ENCODE peak calls at places on chromosomes 1 and 21, in ten cellular contexts. M is colonic mucosa, G is MCF 10A, L is lower leg skin, K is NCI-H526 treated with DMSO at 0.1 percent for 48 hours, T is EH, P is brain microvascular endothelial cell, R is NCI-H2171, Y is type B pancreatic cell, B is ureter. U is an unnamed sample.

GRCh38 chr21:32994305-32994704 is 31.4 kb upstream of the OLIG2 start:
- DNase-seq in M (no peak), G (peak; percentile 40), L (no peak), K (peak; percentile 10), T (peak; percentile 26), P (peak; percentile 11), R (peak; percentile 3), Y (no peak), B (no peak), U (peak; percentile 4)

GRCh38 chr1:23823767-23824166 is 1.5 kb downstream of the HMGCL start:
- DNase-seq in M (no peak), G (no peak), L (no peak), K (no peak), T (no peak), P (no peak), R (no peak), Y (no peak), B (no peak), U (no peak)

GRCh38 chr1:163315773-163316374 is 5.9 kb upstream of the NUF2 start:
- DNase-seq in M (peak; percentile 24), G (peak; percentile 68), L (no peak), K (peak; percentile 64), T (peak; percentile 64), P (peak; percentile 29), R (peak; percentile 16), Y (no peak), B (no peak), U (peak; percentile 62)

GRCh38 chr21:29299906-29300546 is 1.3 kb downstream of the BACH1 start:
- DNase-seq in M (peak; percentile 60), G (peak; percentile 91), L (peak; percentile 64), K (peak; percentile 28), T (peak; percentile 93), P (peak; percentile 82), R (peak; percentile 37), Y (no peak), B (peak; percentile 55), U (peak; percentile 83)

GRCh38 chr1:75796376-75797272 is at the start of gene MSH4:
- DNase-seq in M (no peak), G (no peak), L (no peak), K (no peak), T (peak; percentile 18), P (no peak), R (no peak), Y (no peak), B (no peak), U (no peak)

GRCh38 chr1:183710333-183710732 is 57.2 kb upstream of the APOBEC4 start:
- DNase-seq in M (no peak), G (no peak), L (no peak), K (no peak), T (no peak), P (no peak), R (no peak), Y (no peak), B (no peak), U (no peak)

GRCh38 chr1:12407050-12407961 is 177.5 kb downstream of the VPS13D start:
- DNase-seq in M (peak; percentile 50), G (peak; percentile 64), L (no peak), K (no peak), T (peak; percentile 75), P (peak; percentile 86), R (no peak), Y (no peak), B (peak; percentile 48), U (peak; percentile 22)

GRCh38 chr1:241615043-241615974 is 24.9 kb downstream of the CHML start:
- DNase-seq in M (peak; percentile 49), G (peak; percentile 74), L (no peak), K (no peak), T (no peak), P (no peak), R (no peak), Y (no peak), B (no peak), U (no peak)

GRCh38 chr1:3981261-3981660 is 81.2 kb upstream of the C1orf174 start:
- DNase-seq in M (no peak), G (no peak), L (no peak), K (no peak), T (no peak), P (no peak), R (no peak), Y (no peak), B (no peak), U (no peak)

GRCh38 chr21:35254006-35254751 is 205.1 kb upstream of the RUNX1 start:
- DNase-seq in M (peak; percentile 46), G (peak; percentile 61), L (peak; percentile 47), K (no peak), T (peak; percentile 86), P (peak; percentile 80), R (no peak), Y (no peak), B (no peak), U (no peak)

GRCh38 chr1:36669297-36669696 is 186.6 kb upstream of the CSF3R start:
- DNase-seq in M (no peak), G (no peak), L (no peak), K (no peak), T (no peak), P (no peak), R (no peak), Y (no peak), B (no peak), U (no peak)

GRCh38 chr1:207822124-207822601 is 70.3 kb downstream of the CD46 start:
- DNase-seq in M (no peak), G (no peak), L (no peak), K (peak; percentile 24), T (no peak), P (no peak), R (no peak), Y (no peak), B (peak; percentile 48), U (no peak)

GRCh38 chr1:161069731-161070270 is at the start of gene ARHGAP30:
- DNase-seq in M (peak; percentile 72), G (no peak), L (no peak), K (no peak), T (no peak), P (no peak), R (no peak), Y (no peak), B (peak; percentile 67), U (no peak)

GRCh38 chr1:21623411-21623961 is 45.7 kb downstream of the RAP1GAP start:
- DNase-seq in M (peak; percentile 48), G (no peak), L (no peak), K (no peak), T (no peak), P (no peak), R (peak; percentile 19), Y (no peak), B (peak; percentile 81), U (no peak)

GRCh38 chr21:25369524-25370300 is 237.6 kb downstream of the MRPL39 start:
- DNase-seq in M (no peak), G (peak; percentile 1), L (no peak), K (no peak), T (peak; percentile 66), P (no peak), R (no peak), Y (no peak), B (no peak), U (peak; percentile 4)

GRCh38 chr1:81998165-81998564 is 197.4 kb downstream of the ADGRL2 start:
- DNase-seq in M (no peak), G (no peak), L (no peak), K (no peak), T (no peak), P (peak; percentile 9), R (no peak), Y (no peak), B (no peak), U (no peak)

GRCh38 chr1:198763298-198763714 is 124.5 kb downstream of the PTPRC start:
- DNase-seq in M (no peak), G (peak; percentile 33), L (no peak), K (peak; percentile 28), T (peak; percentile 60), P (no peak), R (no peak), Y (no peak), B (no peak), U (peak; percentile 67)

GRCh38 chr1:178960781-178961180 is 64.9 kb upstream of the FAM20B start:
- DNase-seq in M (no peak), G (no peak), L (no peak), K (no peak), T (no peak), P (no peak), R (no peak), Y (no peak), B (no peak), U (no peak)

GRCh38 chr1:110916669-110917306 is 43.8 kb downstream of the CD53 start:
- DNase-seq in M (no peak), G (peak; percentile 51), L (no peak), K (no peak), T (peak; percentile 52), P (peak; percentile 14), R (no peak), Y (no peak), B (peak; percentile 52), U (peak; percentile 60)

GRCh38 chr1:19811206-19811851 is 3.8 kb downstream of the RNF186 start:
- DNase-seq in M (peak; percentile 72), G (peak; percentile 61), L (no peak), K (no peak), T (peak; percentile 67), P (peak; percentile 11), R (no peak), Y (no peak), B (no peak), U (peak; percentile 70)

GRCh38 chr21:26388731-26389231 is 184.3 kb downstream of the CYYR1 start:
- DNase-seq in M (no peak), G (peak; percentile 47), L (no peak), K (no peak), T (peak; percentile 87), P (peak; percentile 45), R (no peak), Y (no peak), B (no peak), U (peak; percentile 51)

GRCh38 chr1:109529895-109530456 is 9.7 kb upstream of the GPR61 start:
- DNase-seq in M (no peak), G (peak; percentile 42), L (no peak), K (no peak), T (peak; percentile 53), P (no peak), R (peak; percentile 87), Y (no peak), B (no peak), U (no peak)

GRCh38 chr1:23593556-23594148 is 34.4 kb upstream of the ID3 start:
- DNase-seq in M (no peak), G (peak; percentile 96), L (peak; percentile 56), K (no peak), T (no peak), P (no peak), R (peak; percentile 30), Y (no peak), B (no peak), U (no peak)

GRCh38 chr1:229781453-229781852 is 155.4 kb downstream of the URB2 start:
- DNase-seq in M (peak; percentile 33), G (peak; percentile 35), L (peak; percentile 15), K (no peak), T (no peak), P (no peak), R (peak; percentile 63), Y (no peak), B (no peak), U (no peak)

GRCh38 chr21:35226302-35226701 is 177.2 kb upstream of the RUNX1 start:
- DNase-seq in M (no peak), G (peak; percentile 68), L (no peak), K (no peak), T (peak; percentile 83), P (no peak), R (no peak), Y (no peak), B (no peak), U (no peak)

GRCh38 chr21:43341349-43342163 is 85.4 kb downstream of the SIK1 start:
- DNase-seq in M (no peak), G (no peak), L (no peak), K (no peak), T (peak; percentile 7), P (peak; percentile 62), R (no peak), Y (no peak), B (no peak), U (no peak)

GRCh38 chr1:29706936-29707335 is 470.6 kb downstream of the PTPRU start:
- DNase-seq in M (no peak), G (peak; percentile 70), L (no peak), K (peak; percentile 43), T (peak; percentile 69), P (no peak), R (peak; percentile 95), Y (peak; percentile 79), B (no peak), U (peak; percentile 94)

GRCh38 chr1:36766481-36766880 is 267.8 kb downstream of the GRIK3 start:
- DNase-seq in M (no peak), G (no peak), L (no peak), K (no peak), T (no peak), P (no peak), R (no peak), Y (no peak), B (no peak), U (no peak)